ENCODE peak calls at places on chromosomes 3 and 15, in five cellular contexts. G, B, L, F and E are unnamed samples.

GRCh38 chr3:124552224-124552623 is 178.0 kb upstream of the UMPS start:
- DNase-seq in G (no peak), B (peak; percentile 4), L (peak; percentile 23), F (no peak), E (no peak)

GRCh38 chr15:55784284-55784683 is 41.3 kb upstream of the PRTG start:
- DNase-seq in G (no peak), B (no peak), L (peak; percentile 60), F (no peak), E (no peak)

GRCh38 chr15:68054658-68055223 is 626 bp downstream of the PIAS1 start:
- DNase-seq in G (peak; percentile 71), B (peak; percentile 21), L (peak; percentile 73), F (peak; percentile 15), E (peak; percentile 76)

GRCh38 chr3:41327718-41328117 is 128.4 kb downstream of the CTNNB1 start:
- DNase-seq in G (no peak), B (peak; percentile 26), L (peak; percentile 54), F (no peak), E (no peak)

GRCh38 chr3:192130534-192131132 is 596.7 kb downstream of the FGF12 start:
- DNase-seq in G (peak; percentile 50), B (peak; percentile 2), L (peak; percentile 52), F (peak; percentile 5), E (peak; percentile 3)

GRCh38 chr15:63626955-63627354 is 29.8 kb downstream of the FBXL22 start:
- DNase-seq in G (no peak), B (no peak), L (no peak), F (no peak), E (no peak)

GRCh38 chr3:153572654-153573053 is 410.6 kb downstream of the RAP2B start:
- DNase-seq in G (no peak), B (no peak), L (no peak), F (no peak), E (no peak)

GRCh38 chr15:94253742-94254141 is 22.4 kb downstream of the MCTP2 start:
- DNase-seq in G (no peak), B (no peak), L (no peak), F (no peak), E (no peak)

GRCh38 chr3:58429657-58430056 is 4.0 kb downstream of the PDHB start:
- DNase-seq in G (no peak), B (peak; percentile 74), L (no peak), F (no peak), E (no peak)

GRCh38 chr3:54134713-54135112 is 12.4 kb downstream of the CACNA2D3 start:
- DNase-seq in G (peak; percentile 36), B (no peak), L (no peak), F (no peak), E (no peak)

GRCh38 chr15:93460717-93461116 is 371.7 kb upstream of the RGMA start:
- DNase-seq in G (no peak), B (no peak), L (no peak), F (no peak), E (no peak)

GRCh38 chr3:23671901-23672589 is 133.7 kb upstream of the UBE2E1 start:
- DNase-seq in G (peak; percentile 50), B (no peak), L (no peak), F (no peak), E (no peak)

GRCh38 chr3:154060606-154061380 is 60.4 kb upstream of the ARHGEF26 start:
- DNase-seq in G (peak; percentile 35), B (peak; percentile 25), L (peak; percentile 79), F (no peak), E (no peak)

GRCh38 chr3:123449092-123449985 is 449 bp upstream of the ADCY5 start:
- DNase-seq in G (peak; percentile 52), B (peak; percentile 10), L (peak; percentile 12), F (no peak), E (peak; percentile 47)

GRCh38 chr15:39429898-39430357 is 151.0 kb upstream of the THBS1 start:
- DNase-seq in G (no peak), B (peak; percentile 95), L (peak; percentile 71), F (no peak), E (no peak)

GRCh38 chr3:170953229-170953628 is 44.8 kb upstream of the EIF5A2 start:
- DNase-seq in G (no peak), B (no peak), L (no peak), F (no peak), E (no peak)

GRCh38 chr3:20646425-20646824 is 460.4 kb upstream of the SGO1 start:
- DNase-seq in G (no peak), B (no peak), L (no peak), F (no peak), E (no peak)

GRCh38 chr3:9746330-9746729 is 3.4 kb upstream of the OGG1 start:
- DNase-seq in G (no peak), B (peak; percentile 95), L (peak; percentile 72), F (no peak), E (no peak)

GRCh38 chr3:42830437-42831320 is 21.4 kb downstream of the ACKR2 start:
- DNase-seq in G (peak; percentile 58), B (peak; percentile 21), L (peak; percentile 9), F (no peak), E (no peak)

GRCh38 chr3:98035208-98035607 is at the start of gene GABRR3:
- DNase-seq in G (no peak), B (no peak), L (no peak), F (no peak), E (no peak)

GRCh38 chr3:48202691-48203090 is 14.5 kb upstream of the CDC25A start:
- DNase-seq in G (no peak), B (no peak), L (no peak), F (no peak), E (no peak)

GRCh38 chr3:5213574-5213966 is 26.1 kb downstream of the EDEM1 start:
- DNase-seq in G (peak; percentile 92), B (no peak), L (no peak), F (peak; percentile 25), E (no peak)

GRCh38 chr15:58527573-58528196 is 95.9 kb downstream of the LIPC start:
- DNase-seq in G (no peak), B (no peak), L (no peak), F (no peak), E (no peak)
- H3K14ac ChIP-seq in G (no peak overlapping the region), B (no peak overlapping the region), L (no peak overlapping the region), F (no peak overlapping the region), E (no peak overlapping the region)

GRCh38 chr3:70111381-70111780 is 111.8 kb downstream of the SAMMSON start:
- DNase-seq in G (no peak), B (no peak), L (no peak), F (no peak), E (no peak)

GRCh38 chr3:70110066-70110465 is 110.5 kb downstream of the SAMMSON start:
- DNase-seq in G (no peak), B (no peak), L (no peak), F (no peak), E (no peak)

GRCh38 chr3:70108546-70108945 is 109.0 kb downstream of the SAMMSON start:
- DNase-seq in G (no peak), B (no peak), L (no peak), F (no peak), E (no peak)

GRCh38 chr3:70108072-70108471 is 108.5 kb downstream of the SAMMSON start:
- DNase-seq in G (peak; percentile 71), B (peak; percentile 4), L (peak; percentile 2), F (peak; percentile 41), E (peak; percentile 18)
- H2BK15ac ChIP-seq in G (no peak overlapping the region), B (no peak overlapping the region), L (no peak overlapping the region), F (no peak overlapping the region), E (no peak overlapping the region)

DNA sequence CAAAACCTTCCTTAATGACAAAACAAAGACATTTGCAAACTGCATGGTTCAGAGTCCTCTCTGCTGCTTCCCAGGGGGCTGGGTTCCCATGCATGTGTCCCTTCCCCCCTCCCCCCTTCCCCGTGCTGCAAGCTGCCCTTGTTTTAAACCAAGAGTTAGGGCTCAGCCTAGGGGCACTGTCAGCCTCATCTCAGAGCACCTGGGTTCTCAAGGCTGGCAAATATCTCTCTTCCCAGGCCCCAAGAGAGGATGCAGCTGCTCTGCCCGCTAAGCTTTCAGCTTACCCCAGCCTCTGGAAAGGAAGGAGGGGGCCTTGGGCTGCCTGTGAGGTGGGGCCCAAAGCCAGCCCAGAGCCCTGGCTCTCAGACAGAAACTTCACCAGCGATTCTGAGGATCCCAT is 67.5 kb upstream of the WNT5A start:
- DNase-seq in G (peak; percentile 74), B (no peak), L (no peak), F (peak; percentile 36), E (no peak)
- H3K4me2 ChIP-seq in G (no peak overlapping the region), B (no peak overlapping the region), L (no peak overlapping the region), F (peak overlapping the region; percentile 31), E (no peak overlapping the region)

GRCh38 chr15:57923311-57923710 is 142.2 kb downstream of the ALDH1A2 start:
- DNase-seq in G (no peak), B (no peak), L (no peak), F (no peak), E (no peak)
- H3K14ac ChIP-seq in G (no peak overlapping the region), B (no peak overlapping the region), L (no peak overlapping the region), F (no peak overlapping the region), E (no peak overlapping the region)

GRCh38 chr3:40299130-40299720 is 10.3 kb upstream of the EIF1B start:
- DNase-seq in G (no peak), B (no peak), L (no peak), F (no peak), E (no peak)
- H2BK15ac ChIP-seq in G (no peak overlapping the region), B (no peak overlapping the region), L (no peak overlapping the region), F (no peak overlapping the region), E (no peak overlapping the region)

DNA sequence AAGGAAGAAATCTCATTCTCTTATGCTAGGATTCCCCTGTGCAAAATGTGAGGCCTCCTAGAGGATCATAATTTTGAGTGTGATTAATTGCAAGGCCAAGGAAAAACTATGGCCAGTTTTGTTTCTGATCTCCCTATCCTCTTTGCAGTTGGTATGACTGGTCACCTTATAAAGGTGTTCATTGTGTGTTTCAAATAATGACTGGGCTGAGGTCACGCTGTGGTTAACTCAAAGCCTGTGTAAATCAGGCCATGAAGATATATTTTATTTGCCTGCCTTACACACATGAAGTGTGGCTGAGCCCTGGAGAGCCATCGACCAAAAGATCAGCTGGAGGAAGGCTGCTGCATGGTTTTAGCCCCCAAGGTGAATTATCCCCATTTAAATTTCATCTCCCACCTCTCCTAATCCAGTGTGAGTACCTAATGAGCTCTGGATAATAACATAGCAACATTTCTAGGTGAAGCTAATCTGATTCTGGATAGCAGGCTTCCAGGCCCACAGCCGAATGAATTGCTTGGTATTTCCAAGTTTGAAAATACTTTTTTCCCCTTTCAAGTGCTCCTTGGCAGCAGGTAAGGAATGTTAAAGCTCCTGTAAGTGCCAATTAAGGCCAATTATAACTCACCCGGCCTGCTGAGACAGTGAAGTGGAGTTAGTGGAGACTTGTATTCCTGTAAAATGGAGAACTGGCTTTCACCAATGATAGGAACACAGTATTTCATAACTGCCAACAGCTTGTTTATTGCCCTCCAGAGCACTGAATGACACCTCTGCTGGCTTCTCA is 52.3 kb upstream of the SCAANT1 start:
- DNase-seq in G (no peak), B (no peak), L (no peak), F (no peak), E (no peak)
- H3K4me2 ChIP-seq in G (no peak overlapping the region), B (no peak overlapping the region), L (no peak overlapping the region), F (no peak overlapping the region), E (no peak overlapping the region)

GRCh38 chr15:77782691-77783090 is 150.0 kb upstream of the LINGO1 start:
- DNase-seq in G (no peak), B (no peak), L (no peak), F (no peak), E (no peak)

GRCh38 chr15:77784361-77785292 is 151.9 kb upstream of the LINGO1 start:
- DNase-seq in G (peak; percentile 70), B (no peak), L (peak; percentile 16), F (no peak), E (no peak)

GRCh38 chr15:77783636-77784035 is 150.9 kb upstream of the LINGO1 start:
- DNase-seq in G (no peak), B (no peak), L (no peak), F (no peak), E (no peak)

GRCh38 chr15:77778802-77779201 is 146.1 kb upstream of the LINGO1 start:
- DNase-seq in G (no peak), B (no peak), L (no peak), F (no peak), E (no peak)

GRCh38 chr15:77781131-77782051 is 148.7 kb upstream of the LINGO1 start:
- DNase-seq in G (no peak), B (no peak), L (no peak), F (no peak), E (no peak)
- H3K14ac ChIP-seq in G (no peak overlapping the region), B (no peak overlapping the region), L (no peak overlapping the region), F (no peak overlapping the region), E (peak overlapping the region; percentile 44)